ENCODE peak calls at places on chromosomes 6 and 20, in four cellular contexts. C, H, I and L are unnamed samples.

GRCh38 chr6:53647437-53648094 is 18.0 kb downstream of the KLHL31 start:
- DNase-seq in C (no peak), H (no peak), I (no peak), L (no peak)

GRCh38 chr6:87945181-87945580 is 102.5 kb upstream of the SPACA1 start:
- DNase-seq in C (peak), H (no peak), I (peak), L (no peak)

GRCh38 chr6:166600932-166601331 is 14.5 kb upstream of the RAMACL start:
- DNase-seq in C (no peak), H (peak), I (no peak), L (no peak)

GRCh38 chr6:90406142-90406794 is 109.6 kb upstream of the BACH2 start:
- DNase-seq in C (peak), H (no peak), I (no peak), L (no peak)

GRCh38 chr6:20708367-20709124 is 174.3 kb downstream of the CDKAL1 start:
- DNase-seq in C (peak), H (no peak), I (peak), L (no peak)

GRCh38 chr20:39623584-39624234 is 661.6 kb downstream of the DHX35 start:
- DNase-seq in C (peak), H (no peak), I (no peak), L (no peak)

GRCh38 chr6:9463311-9463710 is 951.6 kb downstream of the TFAP2A start:
- DNase-seq in C (no peak), H (no peak), I (no peak), L (no peak)

GRCh38 chr6:140993515-140993914 is 1139.2 kb upstream of the GJE1 start:
- DNase-seq in C (no peak), H (no peak), I (no peak), L (no peak)

GRCh38 chr6:105384004-105384403 is 18.9 kb downstream of the PREP start:
- DNase-seq in C (no peak), H (no peak), I (no peak), L (no peak)

GRCh38 chr6:109322825-109323580 is 59.3 kb downstream of the CD164 start:
- DNase-seq in C (peak), H (no peak), I (no peak), L (no peak)

GRCh38 chr20:53263554-53264438 is 291.6 kb downstream of the TSHZ2 start:
- DNase-seq in C (no peak), H (no peak), I (no peak), L (no peak)

GRCh38 chr20:51553897-51554504 is 11.5 kb upstream of the NFATC2 start:
- DNase-seq in C (peak), H (no peak), I (no peak), L (no peak)
- H3K4me3 ChIP-seq in C (no peak), H (no peak), I (no peak), L (no peak)

GRCh38 chr6:35078226-35078850 is 62.8 kb downstream of the TCP11 start:
- DNase-seq in C (no peak), H (no peak), I (no peak), L (no peak)
- TF ChIP-seq CTCF in C (no peak), H (no peak), I (no peak), L (no peak)

DNA sequence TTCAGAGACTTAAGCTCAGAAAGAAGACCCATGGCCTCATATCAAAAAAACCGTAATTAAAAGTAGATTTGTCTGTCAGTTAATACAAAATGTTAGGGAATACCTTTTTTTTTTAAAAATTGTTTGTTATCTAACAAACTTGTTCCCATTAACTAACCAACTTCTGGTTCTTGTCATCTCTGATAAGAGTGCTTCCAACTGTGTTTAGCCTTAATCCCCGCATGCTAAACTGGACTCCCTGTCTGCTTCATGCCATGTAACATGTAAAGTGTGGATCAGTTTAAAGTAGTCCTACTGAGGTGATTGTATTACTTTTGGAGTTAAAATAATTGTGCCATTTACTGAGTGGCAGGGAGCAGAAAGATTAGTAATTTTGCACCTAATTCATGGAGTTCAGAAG is 6.3 kb downstream of the JARID2 start:
- DNase-seq in C (no peak), H (no peak), I (no peak), L (no peak)
- H3K4me3 ChIP-seq in C (no peak), H (no peak), I (no peak), L (no peak)

GRCh38 chr6:113599444-113599843 is 257.7 kb upstream of the MARCKS start:
- DNase-seq in C (peak), H (no peak), I (no peak), L (no peak)
- TF ChIP-seq CTCF in C (no peak), H (no peak), I (no peak), L (no peak)

DNA sequence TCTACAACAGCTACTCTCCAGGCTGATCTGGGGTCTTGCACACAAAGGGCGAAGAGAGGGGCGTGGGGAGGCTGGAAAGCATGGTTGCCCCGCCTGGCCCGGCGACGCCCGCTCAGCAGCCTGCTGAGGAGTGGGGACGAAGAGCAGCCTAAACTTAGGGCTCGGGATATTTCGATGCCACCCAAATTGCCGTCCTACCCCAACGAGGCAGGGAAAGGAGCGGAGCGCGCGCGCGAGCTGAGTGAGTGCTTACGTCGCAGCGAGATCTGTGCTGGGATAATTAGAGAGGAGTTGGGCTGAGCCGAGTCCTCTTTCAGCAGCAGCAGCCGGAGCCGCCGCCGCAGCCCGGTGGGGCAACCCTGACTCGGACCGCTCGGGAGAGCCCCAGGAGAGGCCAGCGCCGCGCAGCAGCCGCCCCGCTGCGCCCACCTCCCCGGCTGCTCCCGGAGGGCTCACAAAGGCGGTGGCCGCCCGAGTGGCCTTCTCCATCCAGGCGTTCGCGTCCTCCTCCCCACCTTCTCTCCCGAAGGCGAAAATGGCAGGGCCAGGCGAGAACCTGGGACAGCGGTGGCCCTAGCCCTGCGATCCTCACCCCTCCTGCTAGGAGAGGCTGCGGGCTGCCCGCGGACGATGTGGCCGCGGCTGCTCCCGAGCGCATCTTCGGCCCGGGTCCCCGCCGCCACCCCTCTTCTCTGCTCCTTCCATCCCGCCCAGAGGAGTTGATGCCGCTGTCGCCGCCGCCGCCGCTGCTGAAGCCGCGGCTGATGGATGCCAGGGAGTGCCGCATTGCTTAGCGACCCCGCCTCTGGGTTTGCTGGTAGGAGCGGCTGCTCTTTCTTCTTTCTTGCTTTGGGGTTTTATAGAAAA is at the start of gene CLVS2:
- DNase-seq in C (peak), H (peak), I (peak), L (no peak)
- H3K4me3 ChIP-seq in C (peak), H (peak), I (peak), L (peak)

GRCh38 chr6:168884646-168885086 is 369.0 kb downstream of the THBS2 start:
- DNase-seq in C (peak), H (peak), I (peak), L (no peak)
- TF ChIP-seq CTCF in C (peak), H (peak), I (peak), L (peak)